ENCODE peak calls at places on chromosomes 4 and X, in four cellular contexts. R is transverse colon, Z is HepG2, P is K562. C is an unnamed sample.
A peak's percentile ranks its signal among the peaks of the same experiment; 100 is the strongest.

GRCh38 chr4:148300877-148301276 is 141.3 kb downstream of the NR3C2 start:
- DNase-seq in R (no peak), Z (no peak), P (peak; percentile 7), C (no peak)

GRCh38 chr4:7206856-7207567 is 14.7 kb downstream of the SORCS2 start:
- DNase-seq in P (peak; percentile 50), R (peak; percentile 66), Z (no peak), C (peak; percentile 67)

GRCh38 chr4:93828830-93829530 is 427 bp downstream of the ATOH1 start:
- DNase-seq in P (no peak), Z (no peak), R (peak; percentile 41), C (no peak)

GRCh38 chr4:8494218-8494617 is 53.6 kb downstream of the TRMT44 start:
- DNase-seq in R (no peak), Z (no peak), P (no peak), C (no peak)

GRCh38 chrX:41180194-41180902 is 95.1 kb downstream of the USP9X start:
- DNase-seq in R (peak; percentile 32), Z (peak; percentile 39), P (peak; percentile 40), C (no peak)

GRCh38 chr4:153655928-153656327 is 28.2 kb upstream of the TLR2 start:
- DNase-seq in Z (no peak), R (no peak), P (no peak), C (peak; percentile 60)

GRCh38 chrX:111519215-111519614 is 7.8 kb downstream of the SERTM2 start:
- DNase-seq in Z (no peak), P (no peak), R (peak; percentile 9), C (no peak)

GRCh38 chr4:22897520-22898108 is 204.9 kb downstream of the GBA3 start:
- DNase-seq in Z (peak; percentile 16), P (peak; percentile 32), R (peak; percentile 35), C (no peak)

GRCh38 chrX:65933085-65933589 is 106.7 kb downstream of the VSIG4 start:
- DNase-seq in Z (no peak), R (no peak), P (no peak), C (no peak)

GRCh38 chr4:151417164-151417571 is 8.2 kb downstream of the FHIP1A start:
- DNase-seq in P (no peak), Z (peak; percentile 46), R (no peak), C (no peak)

GRCh38 chrX:153959649-153960048 is 12.0 kb downstream of the HCFC1 start:
- DNase-seq in R (no peak), Z (no peak), P (no peak), C (no peak)

GRCh38 chr4:65510976-65511375 is 159.3 kb downstream of the EPHA5 start:
- DNase-seq in Z (no peak), P (no peak), R (no peak), C (no peak)

GRCh38 chrX:69321006-69321655 is 155.9 kb upstream of the PJA1 start:
- DNase-seq in Z (no peak), R (no peak), P (no peak), C (no peak)

GRCh38 chr4:89301902-89302301 is 5.7 kb downstream of the GPRIN3 start:
- DNase-seq in R (no peak), Z (no peak), P (no peak), C (no peak)

GRCh38 chr4:89301003-89301402 is 6.6 kb downstream of the GPRIN3 start:
- DNase-seq in Z (no peak), P (no peak), R (no peak), C (no peak)

GRCh38 chr4:89305028-89305427 is 2.6 kb downstream of the GPRIN3 start:
- DNase-seq in R (no peak), P (no peak), Z (no peak), C (no peak)

GRCh38 chr4:89303989-89304388 is 3.6 kb downstream of the GPRIN3 start:
- DNase-seq in P (no peak), R (no peak), Z (no peak), C (no peak)

DNA sequence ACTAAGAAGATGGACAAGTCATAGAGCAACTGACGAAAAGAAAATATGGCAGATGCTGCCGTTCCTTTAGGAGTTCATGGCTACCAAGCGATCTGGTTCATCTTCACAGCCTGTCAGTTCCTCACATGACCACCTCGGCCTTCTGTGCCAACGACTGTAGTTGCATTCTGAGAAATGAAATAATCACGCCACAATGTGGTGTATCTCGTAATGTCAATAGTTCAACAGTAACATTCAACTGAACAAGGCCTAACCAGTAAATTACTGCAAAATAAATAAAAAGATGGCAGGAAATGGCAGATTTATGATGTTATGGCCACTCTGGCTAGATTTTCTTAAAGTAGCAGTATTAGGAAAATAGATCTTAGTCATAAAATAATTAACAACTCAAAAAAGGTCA is 4.4 kb downstream of the GPRIN3 start:
- DNase-seq in R (peak; percentile 52), Z (no peak), P (no peak), C (no peak)
- H3K27ac ChIP-seq in R (peak overlapping the region; percentile 88), Z (no peak overlapping the region), P (no peak overlapping the region), C (no peak overlapping the region)

DNA sequence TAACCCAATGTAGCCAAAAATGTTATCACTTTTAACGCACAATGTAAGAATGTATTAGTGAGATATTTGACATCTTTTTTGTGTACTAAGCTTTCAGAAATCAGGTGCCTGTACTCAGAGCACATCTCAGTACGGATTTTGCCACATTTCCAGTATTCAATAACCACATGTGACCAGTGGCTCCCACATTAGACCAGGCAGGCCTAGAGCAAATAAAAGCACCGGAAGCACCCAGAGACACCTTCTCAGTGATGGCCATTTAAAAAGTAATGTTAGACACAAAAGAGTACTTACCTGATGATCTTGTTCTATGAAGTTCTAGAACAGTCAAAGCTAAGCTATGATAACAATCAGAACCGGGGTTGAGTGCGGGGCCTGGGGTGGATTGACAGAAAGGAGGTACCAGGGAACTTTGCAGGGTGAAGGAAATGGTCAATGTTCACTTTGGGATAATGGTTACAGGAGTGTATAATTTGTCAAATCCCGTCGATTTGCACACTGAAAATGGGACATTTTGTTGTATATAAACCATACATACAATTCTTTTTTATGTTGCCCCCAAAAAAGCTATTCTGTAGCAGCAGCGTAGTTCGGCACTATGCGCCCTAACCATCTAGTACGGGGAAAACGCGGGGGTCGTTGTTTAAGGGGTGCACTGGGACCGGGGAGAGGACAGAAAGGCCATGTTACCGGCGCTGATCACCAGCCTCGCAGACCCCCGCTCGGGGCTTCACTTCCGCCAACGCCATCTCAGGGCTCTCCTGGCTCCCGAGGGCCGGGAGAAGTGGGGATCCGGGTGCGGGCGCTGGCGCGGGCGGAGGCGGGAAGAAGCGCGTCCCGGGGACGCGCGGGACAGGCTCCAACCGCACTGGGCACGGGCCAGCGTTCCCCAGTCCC is 1.0 kb downstream of the CTPS2 start:
- DNase-seq in P (peak; percentile 15), R (no peak), Z (peak; percentile 21), C (no peak)
- TF ChIP-seq POLR2A in P (no peak), R (no peak), Z (no peak), C (no peak)

DNA sequence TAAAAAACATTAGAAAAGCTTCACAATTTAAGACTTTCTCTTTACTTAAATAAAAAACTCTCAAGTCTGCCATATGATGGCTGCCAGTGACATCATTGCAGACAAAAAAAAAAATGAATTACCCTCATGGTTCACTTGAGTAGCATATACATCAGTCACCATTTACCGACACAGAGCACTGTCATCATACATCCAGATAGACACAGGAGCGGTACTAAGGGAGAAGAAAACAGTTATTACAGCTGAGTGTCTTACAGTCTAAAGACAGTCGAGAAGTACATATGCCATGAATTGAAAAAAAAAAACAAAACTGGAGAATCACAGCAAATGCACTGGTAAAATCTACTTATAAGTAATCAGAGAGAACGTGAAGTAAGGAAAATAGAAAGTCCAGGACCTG is 405.7 kb upstream of the GALNT7 start:
- DNase-seq in P (no peak), Z (no peak), R (no peak), C (no peak)
- H3K27ac ChIP-seq in P (no peak overlapping the region), Z (no peak overlapping the region), R (no peak overlapping the region), C (no peak overlapping the region)

GRCh38 chrX:49270249-49270921 is 792 bp downstream of the PPP1R3F start:
- DNase-seq in R (no peak), P (peak; percentile 29), Z (no peak), C (no peak)

GRCh38 chrX:49271341-49271740 is 1.7 kb downstream of the PPP1R3F start:
- DNase-seq in R (no peak), P (no peak), Z (no peak), C (no peak)

GRCh38 chrX:49268702-49269009 is 937 bp upstream of the PPP1R3F start:
- DNase-seq in P (no peak), Z (no peak), R (no peak), C (no peak)

GRCh38 chrX:49269010-49269767 is 404 bp upstream of the PPP1R3F start:
- DNase-seq in Z (peak; percentile 94), P (peak; percentile 83), R (peak; percentile 96), C (peak; percentile 94)

DNA sequence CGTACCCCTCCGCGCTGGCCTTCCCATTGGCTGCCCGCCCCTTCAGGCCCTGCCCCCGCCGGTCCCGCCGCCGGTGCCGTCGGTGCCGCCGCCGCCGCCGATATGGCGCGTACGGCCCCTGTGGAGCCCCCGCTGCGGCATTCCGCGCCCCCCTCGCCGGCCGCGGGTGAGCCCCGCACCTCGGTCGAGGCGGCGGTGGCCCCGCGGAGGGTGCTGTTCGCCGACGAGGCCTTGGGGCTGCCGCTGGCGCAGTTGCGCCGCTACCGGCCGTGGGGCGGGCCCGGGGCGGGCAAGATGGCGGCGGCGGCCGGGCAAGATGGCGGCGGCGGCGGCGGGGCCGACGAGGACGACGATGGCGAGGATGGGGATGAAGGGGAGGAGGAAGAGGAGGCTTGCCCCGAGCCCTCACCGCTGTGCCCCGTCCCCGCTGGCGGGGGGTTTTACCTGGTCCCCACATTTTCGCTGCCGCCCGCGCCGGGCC is at the start of gene PPP1R3F:
- DNase-seq in Z (no peak), R (no peak), P (no peak), C (no peak)
- TF ChIP-seq POLR2A in Z (no peak), R (peak; percentile 12), P (no peak), C (peak; percentile 64)

DNA sequence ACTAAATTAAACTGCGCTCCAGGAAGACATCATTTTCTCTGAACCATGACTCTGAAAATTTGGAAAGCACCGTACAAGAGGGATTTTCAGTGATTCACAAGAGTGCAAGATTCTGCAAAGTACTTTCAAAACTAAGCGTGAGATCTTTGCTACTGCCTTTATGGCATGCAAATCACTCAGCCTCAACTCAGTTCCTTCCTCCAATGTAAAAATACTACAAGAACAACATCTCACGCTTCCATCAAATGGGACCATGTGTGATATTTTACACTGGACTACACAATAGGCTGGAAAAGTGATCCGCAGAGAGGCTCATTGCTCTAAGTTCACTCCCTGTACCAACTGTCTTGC is 682 bp upstream of the IL15 start:
- DNase-seq in Z (no peak), P (no peak), R (no peak), C (no peak)
- H3K27ac ChIP-seq in Z (no peak overlapping the region), P (no peak overlapping the region), R (peak overlapping the region; percentile 95), C (peak overlapping the region; percentile 87)

DNA sequence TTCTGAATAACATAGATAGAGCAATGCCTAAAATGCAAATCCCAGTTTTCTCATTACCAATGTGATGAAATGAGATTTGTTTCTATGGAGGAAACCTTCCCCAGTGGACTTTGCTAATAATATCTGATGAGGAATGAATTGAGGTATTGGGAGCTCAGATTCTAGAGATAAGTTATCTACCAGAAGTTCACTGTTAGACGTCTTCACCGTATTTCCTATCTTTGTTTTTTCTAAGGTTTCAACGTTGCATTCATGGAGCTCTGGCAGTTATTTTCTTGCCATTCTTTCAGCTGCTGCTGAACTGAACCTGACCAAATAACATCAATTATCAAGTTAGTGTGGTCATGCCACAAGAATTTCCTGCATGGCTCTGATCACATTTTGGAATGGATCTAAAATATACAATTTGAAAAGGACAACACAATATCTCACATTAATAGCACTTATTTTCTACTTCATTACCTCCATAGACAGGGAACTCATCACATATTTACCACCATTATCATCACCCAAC is 511.8 kb upstream of the LCORL start:
- DNase-seq in Z (no peak), R (no peak), P (no peak), C (no peak)
- TF ChIP-seq POLR2A in Z (no peak), R (no peak), P (no peak), C (no peak)